ENCODE peak calls at places on chromosomes 5 and 9, in seven cellular contexts. One of them, this sample, is unnamed.

GRCh38 chr5:170468633-170469032 is 35.2 kb upstream of the KCNIP1 start:
- DNase-seq in T-helper 2 cell: no peak
- DNase-seq in body of pancreas: no peak
- DNase-seq in stimulated activated CD4-positive, alpha-beta T cell treated with anti-CD3 and anti-CD28 coated beads, Interleukin-4, amount 100 ng/mL, for 1 hour: no peak
- DNase-seq in prostate gland: no peak
- DNase-seq in fibroblast of the aortic adventitia: no peak
- DNase-seq in kidney tubule cell: no peak
- DNase-seq in this sample: no peak

GRCh38 chr9:27645166-27645840 is 72.0 kb upstream of the C9orf72 start:
- DNase-seq in T-helper 2 cell: no peak
- DNase-seq in body of pancreas: no peak
- DNase-seq in stimulated activated CD4-positive, alpha-beta T cell treated with anti-CD3 and anti-CD28 coated beads, Interleukin-4, amount 100 ng/mL, for 1 hour: no peak
- DNase-seq in prostate gland: no peak
- DNase-seq in fibroblast of the aortic adventitia: no peak
- DNase-seq in kidney tubule cell: no peak
- DNase-seq in this sample: no peak

GRCh38 chr5:154197801-154198461 is 7.4 kb downstream of the GALNT10 start:
- DNase-seq in T-helper 2 cell: no peak
- DNase-seq in body of pancreas: no peak
- DNase-seq in stimulated activated CD4-positive, alpha-beta T cell treated with anti-CD3 and anti-CD28 coated beads, Interleukin-4, amount 100 ng/mL, for 1 hour: peak
- DNase-seq in prostate gland: peak
- DNase-seq in fibroblast of the aortic adventitia: peak
- DNase-seq in kidney tubule cell: peak
- DNase-seq in this sample: no peak

GRCh38 chr5:72141440-72142271 is 34.4 kb downstream of the MAP1B start:
- DNase-seq in T-helper 2 cell: no peak
- DNase-seq in body of pancreas: no peak
- DNase-seq in stimulated activated CD4-positive, alpha-beta T cell treated with anti-CD3 and anti-CD28 coated beads, Interleukin-4, amount 100 ng/mL, for 1 hour: no peak
- DNase-seq in prostate gland: no peak
- DNase-seq in fibroblast of the aortic adventitia: peak
- DNase-seq in kidney tubule cell: peak
- DNase-seq in this sample: no peak

GRCh38 chr5:172607213-172607793 is 33.8 kb upstream of the NEURL1B start:
- DNase-seq in T-helper 2 cell: no peak
- DNase-seq in body of pancreas: no peak
- DNase-seq in stimulated activated CD4-positive, alpha-beta T cell treated with anti-CD3 and anti-CD28 coated beads, Interleukin-4, amount 100 ng/mL, for 1 hour: no peak
- DNase-seq in prostate gland: no peak
- DNase-seq in fibroblast of the aortic adventitia: peak
- DNase-seq in kidney tubule cell: no peak
- DNase-seq in this sample: no peak

GRCh38 chr5:130571076-130571475 is 594.0 kb downstream of the HINT1 start:
- DNase-seq in T-helper 2 cell: no peak
- DNase-seq in body of pancreas: no peak
- DNase-seq in stimulated activated CD4-positive, alpha-beta T cell treated with anti-CD3 and anti-CD28 coated beads, Interleukin-4, amount 100 ng/mL, for 1 hour: no peak
- DNase-seq in prostate gland: no peak
- DNase-seq in fibroblast of the aortic adventitia: no peak
- DNase-seq in kidney tubule cell: no peak
- DNase-seq in this sample: no peak

GRCh38 chr5:137376127-137376526 is 123.0 kb downstream of the SPOCK1 start:
- DNase-seq in T-helper 2 cell: no peak
- DNase-seq in body of pancreas: no peak
- DNase-seq in stimulated activated CD4-positive, alpha-beta T cell treated with anti-CD3 and anti-CD28 coated beads, Interleukin-4, amount 100 ng/mL, for 1 hour: no peak
- DNase-seq in prostate gland: no peak
- DNase-seq in fibroblast of the aortic adventitia: no peak
- DNase-seq in kidney tubule cell: no peak
- DNase-seq in this sample: no peak

GRCh38 chr5:107324071-107324470 is 346.7 kb downstream of the EFNA5 start:
- DNase-seq in T-helper 2 cell: no peak
- DNase-seq in body of pancreas: no peak
- DNase-seq in stimulated activated CD4-positive, alpha-beta T cell treated with anti-CD3 and anti-CD28 coated beads, Interleukin-4, amount 100 ng/mL, for 1 hour: no peak
- DNase-seq in prostate gland: no peak
- DNase-seq in fibroblast of the aortic adventitia: no peak
- DNase-seq in kidney tubule cell: no peak
- DNase-seq in this sample: no peak

GRCh38 chr5:590343-590742 is 21.8 kb upstream of the CEP72 start:
- DNase-seq in T-helper 2 cell: no peak
- DNase-seq in body of pancreas: no peak
- DNase-seq in stimulated activated CD4-positive, alpha-beta T cell treated with anti-CD3 and anti-CD28 coated beads, Interleukin-4, amount 100 ng/mL, for 1 hour: no peak
- DNase-seq in prostate gland: no peak
- DNase-seq in fibroblast of the aortic adventitia: no peak
- DNase-seq in kidney tubule cell: no peak
- DNase-seq in this sample: no peak

GRCh38 chr9:128550226-128550625 is 2.2 kb upstream of the SPTAN1 start:
- DNase-seq in T-helper 2 cell: no peak
- DNase-seq in body of pancreas: no peak
- DNase-seq in stimulated activated CD4-positive, alpha-beta T cell treated with anti-CD3 and anti-CD28 coated beads, Interleukin-4, amount 100 ng/mL, for 1 hour: peak
- DNase-seq in prostate gland: no peak
- DNase-seq in fibroblast of the aortic adventitia: no peak
- DNase-seq in kidney tubule cell: no peak
- DNase-seq in this sample: no peak

GRCh38 chr9:126491256-126491879 is 122.4 kb upstream of the LMX1B start:
- DNase-seq in T-helper 2 cell: peak
- DNase-seq in body of pancreas: peak
- DNase-seq in stimulated activated CD4-positive, alpha-beta T cell treated with anti-CD3 and anti-CD28 coated beads, Interleukin-4, amount 100 ng/mL, for 1 hour: peak
- DNase-seq in prostate gland: peak
- DNase-seq in fibroblast of the aortic adventitia: peak
- DNase-seq in kidney tubule cell: peak
- DNase-seq in this sample: no peak

GRCh38 chr5:45696206-45696836 is at the start of gene HCN1:
- DNase-seq in T-helper 2 cell: no peak
- DNase-seq in body of pancreas: peak
- DNase-seq in stimulated activated CD4-positive, alpha-beta T cell treated with anti-CD3 and anti-CD28 coated beads, Interleukin-4, amount 100 ng/mL, for 1 hour: peak
- DNase-seq in prostate gland: peak
- DNase-seq in fibroblast of the aortic adventitia: peak
- DNase-seq in kidney tubule cell: peak
- DNase-seq in this sample: peak

GRCh38 chr5:3197699-3198098 is 397.9 kb upstream of the IRX1 start:
- DNase-seq in T-helper 2 cell: no peak
- DNase-seq in body of pancreas: no peak
- DNase-seq in stimulated activated CD4-positive, alpha-beta T cell treated with anti-CD3 and anti-CD28 coated beads, Interleukin-4, amount 100 ng/mL, for 1 hour: no peak
- DNase-seq in prostate gland: no peak
- DNase-seq in fibroblast of the aortic adventitia: no peak
- DNase-seq in kidney tubule cell: peak
- DNase-seq in this sample: no peak

GRCh38 chr9:123586140-123586735 is 230.2 kb downstream of the CRB2 start:
- DNase-seq in T-helper 2 cell: no peak
- DNase-seq in body of pancreas: no peak
- DNase-seq in stimulated activated CD4-positive, alpha-beta T cell treated with anti-CD3 and anti-CD28 coated beads, Interleukin-4, amount 100 ng/mL, for 1 hour: no peak
- DNase-seq in prostate gland: no peak
- DNase-seq in fibroblast of the aortic adventitia: no peak
- DNase-seq in kidney tubule cell: no peak
- DNase-seq in this sample: no peak

GRCh38 chr9:115263731-115264130 is 145.8 kb upstream of the TNC start:
- DNase-seq in T-helper 2 cell: no peak
- DNase-seq in body of pancreas: no peak
- DNase-seq in stimulated activated CD4-positive, alpha-beta T cell treated with anti-CD3 and anti-CD28 coated beads, Interleukin-4, amount 100 ng/mL, for 1 hour: no peak
- DNase-seq in prostate gland: no peak
- DNase-seq in fibroblast of the aortic adventitia: peak
- DNase-seq in kidney tubule cell: no peak
- DNase-seq in this sample: no peak

GRCh38 chr5:44807269-44807668 is 1.5 kb upstream of the MRPS30 start:
- DNase-seq in T-helper 2 cell: no peak
- DNase-seq in body of pancreas: no peak
- DNase-seq in stimulated activated CD4-positive, alpha-beta T cell treated with anti-CD3 and anti-CD28 coated beads, Interleukin-4, amount 100 ng/mL, for 1 hour: no peak
- DNase-seq in prostate gland: no peak
- DNase-seq in fibroblast of the aortic adventitia: peak
- DNase-seq in kidney tubule cell: peak
- DNase-seq in this sample: no peak

GRCh38 chr5:76926329-76927105 is 26.3 kb upstream of the CRHBP start:
- DNase-seq in T-helper 2 cell: no peak
- DNase-seq in body of pancreas: no peak
- DNase-seq in stimulated activated CD4-positive, alpha-beta T cell treated with anti-CD3 and anti-CD28 coated beads, Interleukin-4, amount 100 ng/mL, for 1 hour: no peak
- DNase-seq in prostate gland: no peak
- DNase-seq in fibroblast of the aortic adventitia: no peak
- DNase-seq in kidney tubule cell: no peak
- DNase-seq in this sample: no peak

GRCh38 chr9:120904061-120904998 is 22.3 kb downstream of the TRAF1 start:
- DNase-seq in T-helper 2 cell: peak
- DNase-seq in body of pancreas: no peak
- DNase-seq in stimulated activated CD4-positive, alpha-beta T cell treated with anti-CD3 and anti-CD28 coated beads, Interleukin-4, amount 100 ng/mL, for 1 hour: peak
- DNase-seq in prostate gland: no peak
- DNase-seq in fibroblast of the aortic adventitia: no peak
- DNase-seq in kidney tubule cell: no peak
- DNase-seq in this sample: no peak

GRCh38 chr9:26058111-26058895 is 380.1 kb upstream of the TUSC1 start:
- DNase-seq in T-helper 2 cell: no peak
- DNase-seq in body of pancreas: no peak
- DNase-seq in stimulated activated CD4-positive, alpha-beta T cell treated with anti-CD3 and anti-CD28 coated beads, Interleukin-4, amount 100 ng/mL, for 1 hour: no peak
- DNase-seq in prostate gland: no peak
- DNase-seq in fibroblast of the aortic adventitia: no peak
- DNase-seq in kidney tubule cell: peak
- DNase-seq in this sample: no peak

GRCh38 chr5:179407191-179408175 is 62.2 kb upstream of the ADAMTS2 start:
- DNase-seq in T-helper 2 cell: no peak
- DNase-seq in body of pancreas: no peak
- DNase-seq in stimulated activated CD4-positive, alpha-beta T cell treated with anti-CD3 and anti-CD28 coated beads, Interleukin-4, amount 100 ng/mL, for 1 hour: no peak
- DNase-seq in prostate gland: no peak
- DNase-seq in fibroblast of the aortic adventitia: peak
- DNase-seq in kidney tubule cell: no peak
- DNase-seq in this sample: no peak

GRCh38 chr5:43042626-43043399 is 2.7 kb upstream of the ANXA2R start:
- DNase-seq in T-helper 2 cell: peak
- DNase-seq in body of pancreas: peak
- DNase-seq in stimulated activated CD4-positive, alpha-beta T cell treated with anti-CD3 and anti-CD28 coated beads, Interleukin-4, amount 100 ng/mL, for 1 hour: peak
- DNase-seq in prostate gland: peak
- DNase-seq in fibroblast of the aortic adventitia: peak
- DNase-seq in kidney tubule cell: peak
- DNase-seq in this sample: no peak

GRCh38 chr9:120439147-120439546 is 140.8 kb downstream of the CDK5RAP2 start:
- DNase-seq in T-helper 2 cell: no peak
- DNase-seq in body of pancreas: no peak
- DNase-seq in stimulated activated CD4-positive, alpha-beta T cell treated with anti-CD3 and anti-CD28 coated beads, Interleukin-4, amount 100 ng/mL, for 1 hour: no peak
- DNase-seq in prostate gland: no peak
- DNase-seq in fibroblast of the aortic adventitia: no peak
- DNase-seq in kidney tubule cell: peak
- DNase-seq in this sample: no peak

GRCh38 chr9:132410642-132411041 is 631 bp downstream of the CFAP77 start:
- DNase-seq in T-helper 2 cell: no peak
- DNase-seq in body of pancreas: no peak
- DNase-seq in stimulated activated CD4-positive, alpha-beta T cell treated with anti-CD3 and anti-CD28 coated beads, Interleukin-4, amount 100 ng/mL, for 1 hour: peak
- DNase-seq in prostate gland: no peak
- DNase-seq in fibroblast of the aortic adventitia: no peak
- DNase-seq in kidney tubule cell: no peak
- DNase-seq in this sample: no peak

GRCh38 chr5:83988293-83988685 is 267.6 kb upstream of the HAPLN1 start:
- DNase-seq in T-helper 2 cell: no peak
- DNase-seq in body of pancreas: no peak
- DNase-seq in stimulated activated CD4-positive, alpha-beta T cell treated with anti-CD3 and anti-CD28 coated beads, Interleukin-4, amount 100 ng/mL, for 1 hour: no peak
- DNase-seq in prostate gland: no peak
- DNase-seq in fibroblast of the aortic adventitia: no peak
- DNase-seq in kidney tubule cell: no peak
- DNase-seq in this sample: no peak

GRCh38 chr5:113336975-113337374 is 97.8 kb downstream of the TSSK1B start:
- DNase-seq in T-helper 2 cell: no peak
- DNase-seq in body of pancreas: peak
- DNase-seq in stimulated activated CD4-positive, alpha-beta T cell treated with anti-CD3 and anti-CD28 coated beads, Interleukin-4, amount 100 ng/mL, for 1 hour: no peak
- DNase-seq in prostate gland: peak
- DNase-seq in fibroblast of the aortic adventitia: peak
- DNase-seq in kidney tubule cell: peak
- DNase-seq in this sample: no peak

GRCh38 chr5:37892571-37892970 is 52.7 kb upstream of the GDNF start:
- DNase-seq in T-helper 2 cell: no peak
- DNase-seq in body of pancreas: no peak
- DNase-seq in stimulated activated CD4-positive, alpha-beta T cell treated with anti-CD3 and anti-CD28 coated beads, Interleukin-4, amount 100 ng/mL, for 1 hour: no peak
- DNase-seq in prostate gland: no peak
- DNase-seq in fibroblast of the aortic adventitia: no peak
- DNase-seq in kidney tubule cell: no peak
- DNase-seq in this sample: no peak

GRCh38 chr5:33433303-33434255 is 7.2 kb upstream of the TARS1 start:
- DNase-seq in T-helper 2 cell: no peak
- DNase-seq in body of pancreas: no peak
- DNase-seq in stimulated activated CD4-positive, alpha-beta T cell treated with anti-CD3 and anti-CD28 coated beads, Interleukin-4, amount 100 ng/mL, for 1 hour: no peak
- DNase-seq in prostate gland: no peak
- DNase-seq in fibroblast of the aortic adventitia: no peak
- DNase-seq in kidney tubule cell: no peak
- DNase-seq in this sample: no peak

GRCh38 chr9:115194216-115194615 is 76.3 kb upstream of the TNC start:
- DNase-seq in T-helper 2 cell: no peak
- DNase-seq in body of pancreas: no peak
- DNase-seq in stimulated activated CD4-positive, alpha-beta T cell treated with anti-CD3 and anti-CD28 coated beads, Interleukin-4, amount 100 ng/mL, for 1 hour: no peak
- DNase-seq in prostate gland: no peak
- DNase-seq in fibroblast of the aortic adventitia: peak
- DNase-seq in kidney tubule cell: peak
- DNase-seq in this sample: no peak

GRCh38 chr5:142697356-142697807 is 11.5 kb upstream of the FGF1 start:
- DNase-seq in T-helper 2 cell: no peak
- DNase-seq in body of pancreas: no peak
- DNase-seq in stimulated activated CD4-positive, alpha-beta T cell treated with anti-CD3 and anti-CD28 coated beads, Interleukin-4, amount 100 ng/mL, for 1 hour: no peak
- DNase-seq in prostate gland: no peak
- DNase-seq in fibroblast of the aortic adventitia: peak
- DNase-seq in kidney tubule cell: no peak
- DNase-seq in this sample: no peak

GRCh38 chr5:107456281-107456715 is 214.4 kb downstream of the EFNA5 start:
- DNase-seq in T-helper 2 cell: no peak
- DNase-seq in body of pancreas: no peak
- DNase-seq in stimulated activated CD4-positive, alpha-beta T cell treated with anti-CD3 and anti-CD28 coated beads, Interleukin-4, amount 100 ng/mL, for 1 hour: no peak
- DNase-seq in prostate gland: peak
- DNase-seq in fibroblast of the aortic adventitia: no peak
- DNase-seq in kidney tubule cell: no peak
- DNase-seq in this sample: no peak

GRCh38 chr5:127042593-127042992 is 12.2 kb upstream of the MARCHF3 start:
- DNase-seq in T-helper 2 cell: no peak
- DNase-seq in body of pancreas: no peak
- DNase-seq in stimulated activated CD4-positive, alpha-beta T cell treated with anti-CD3 and anti-CD28 coated beads, Interleukin-4, amount 100 ng/mL, for 1 hour: no peak
- DNase-seq in prostate gland: no peak
- DNase-seq in fibroblast of the aortic adventitia: peak
- DNase-seq in kidney tubule cell: no peak
- DNase-seq in this sample: no peak

GRCh38 chr9:70420267-70421019 is 6.0 kb upstream of the KLF9 start:
- DNase-seq in T-helper 2 cell: no peak
- DNase-seq in body of pancreas: peak
- DNase-seq in stimulated activated CD4-positive, alpha-beta T cell treated with anti-CD3 and anti-CD28 coated beads, Interleukin-4, amount 100 ng/mL, for 1 hour: peak
- DNase-seq in prostate gland: peak
- DNase-seq in fibroblast of the aortic adventitia: peak
- DNase-seq in kidney tubule cell: peak
- DNase-seq in this sample: peak

GRCh38 chr9:13942695-13943094 is 371.2 kb downstream of the NFIB start:
- DNase-seq in T-helper 2 cell: no peak
- DNase-seq in body of pancreas: no peak
- DNase-seq in stimulated activated CD4-positive, alpha-beta T cell treated with anti-CD3 and anti-CD28 coated beads, Interleukin-4, amount 100 ng/mL, for 1 hour: no peak
- DNase-seq in prostate gland: no peak
- DNase-seq in fibroblast of the aortic adventitia: peak
- DNase-seq in kidney tubule cell: peak
- DNase-seq in this sample: no peak

GRCh38 chr9:84670106-84670800 is 724 bp downstream of the NTRK2 start:
- DNase-seq in T-helper 2 cell: no peak
- DNase-seq in body of pancreas: peak
- DNase-seq in stimulated activated CD4-positive, alpha-beta T cell treated with anti-CD3 and anti-CD28 coated beads, Interleukin-4, amount 100 ng/mL, for 1 hour: no peak
- DNase-seq in prostate gland: no peak
- DNase-seq in fibroblast of the aortic adventitia: no peak
- DNase-seq in kidney tubule cell: peak
- DNase-seq in this sample: peak

GRCh38 chr9:105237246-105237645 is 7.2 kb upstream of the SLC44A1 start:
- DNase-seq in T-helper 2 cell: no peak
- DNase-seq in body of pancreas: no peak
- DNase-seq in stimulated activated CD4-positive, alpha-beta T cell treated with anti-CD3 and anti-CD28 coated beads, Interleukin-4, amount 100 ng/mL, for 1 hour: no peak
- DNase-seq in prostate gland: no peak
- DNase-seq in fibroblast of the aortic adventitia: no peak
- DNase-seq in kidney tubule cell: no peak
- DNase-seq in this sample: no peak

GRCh38 chr9:137294684-137295312 is 7.3 kb downstream of the NRARP start:
- DNase-seq in T-helper 2 cell: no peak
- DNase-seq in body of pancreas: peak
- DNase-seq in stimulated activated CD4-positive, alpha-beta T cell treated with anti-CD3 and anti-CD28 coated beads, Interleukin-4, amount 100 ng/mL, for 1 hour: no peak
- DNase-seq in prostate gland: no peak
- DNase-seq in fibroblast of the aortic adventitia: peak
- DNase-seq in kidney tubule cell: peak
- DNase-seq in this sample: no peak

GRCh38 chr5:16774806-16775205 is 158.0 kb upstream of the RETREG1 start:
- DNase-seq in T-helper 2 cell: no peak
- DNase-seq in body of pancreas: peak
- DNase-seq in stimulated activated CD4-positive, alpha-beta T cell treated with anti-CD3 and anti-CD28 coated beads, Interleukin-4, amount 100 ng/mL, for 1 hour: no peak
- DNase-seq in prostate gland: no peak
- DNase-seq in fibroblast of the aortic adventitia: no peak
- DNase-seq in kidney tubule cell: no peak
- DNase-seq in this sample: no peak

GRCh38 chr5:91091471-91092234 is 291.5 kb downstream of the ARRDC3 start:
- DNase-seq in T-helper 2 cell: no peak
- DNase-seq in body of pancreas: no peak
- DNase-seq in stimulated activated CD4-positive, alpha-beta T cell treated with anti-CD3 and anti-CD28 coated beads, Interleukin-4, amount 100 ng/mL, for 1 hour: no peak
- DNase-seq in prostate gland: no peak
- DNase-seq in fibroblast of the aortic adventitia: no peak
- DNase-seq in kidney tubule cell: no peak
- DNase-seq in this sample: no peak